ENCODE peak calls at places on chromosomes 5 and 9, in five cellular contexts. K is activated effector memory CD4-positive, alpha-beta T cell treated with Interleukin-2 at 50 U/mL for 16 hours; F is A172; J is stimulated activated naive B cell treated with anti-CD40 and anti-IgM and Interleukin-4, amounts not matched to agents 10 μg/mL and 1 μg/mL and 100 μg/mL, for 72 hours; O is NCI-H510A. N is an unnamed sample.

GRCh38 chr9:82035332-82035731 is 46.8 kb downstream of the SPATA31D1 start:
- DNase-seq in K (no peak), O (no peak), J (no peak), F (no peak), N (no peak)

GRCh38 chr5:175847503-175847902 is 23.9 kb upstream of the CPLX2 start:
- DNase-seq in O (no peak), J (no peak), F (no peak), K (no peak), N (no peak)

GRCh38 chr9:136857606-136858412 is 5.7 kb downstream of the MAMDC4 start:
- DNase-seq in J (no peak), F (no peak), K (no peak), O (no peak), N (no peak)

GRCh38 chr5:124876564-124876963 is 130.1 kb upstream of the ZNF608 start:
- DNase-seq in O (no peak), J (no peak), F (no peak), K (no peak), N (no peak)

GRCh38 chr9:76109953-76110352 is 219.5 kb downstream of the PCSK5 start:
- DNase-seq in J (no peak), K (no peak), O (no peak), F (no peak), N (no peak)

GRCh38 chr9:34428325-34428958 is 29.9 kb downstream of the FAM219A start:
- DNase-seq in J (no peak), K (no peak), O (no peak), F (no peak), N (no peak)

GRCh38 chr5:36638056-36638455 is 31.6 kb downstream of the SLC1A3 start:
- DNase-seq in F (no peak), K (no peak), O (no peak), J (no peak), N (no peak)

GRCh38 chr9:504921-505821 is 290.5 kb downstream of the DOCK8 start:
- DNase-seq in J (peak; percentile 2), O (no peak), K (no peak), F (no peak), N (no peak)

GRCh38 chr9:35760651-35761050 is 6.6 kb upstream of the MSMP start:
- DNase-seq in K (no peak), J (no peak), O (no peak), F (peak; percentile 42), N (no peak)

GRCh38 chr5:139131062-139131856 is 66.9 kb downstream of the SIL1 start:
- DNase-seq in F (peak; percentile 25), J (no peak), K (no peak), O (no peak), N (no peak)

GRCh38 chr5:148858547-148858946 is 32.1 kb downstream of the ADRB2 start:
- DNase-seq in F (no peak), J (no peak), K (no peak), O (no peak), N (no peak)

GRCh38 chr5:92775711-92776615 is 805.1 kb downstream of the NR2F1-AS1 start:
- DNase-seq in F (peak; percentile 9), K (no peak), J (no peak), O (no peak), N (no peak)

GRCh38 chr9:22452415-22453010 is 5.9 kb downstream of the DMRTA1 start:
- DNase-seq in K (peak; percentile 9), O (no peak), J (peak; percentile 15), F (peak; percentile 40), N (no peak)

GRCh38 chr5:164688437-164688836 is 1183.0 kb downstream of the MAT2B start:
- DNase-seq in K (no peak), J (no peak), F (no peak), O (no peak), N (no peak)

GRCh38 chr5:113612060-113612496 is 98.6 kb downstream of the YTHDC2 start:
- DNase-seq in K (no peak), F (peak; percentile 21), J (no peak), O (no peak), N (no peak)

GRCh38 chr5:80082731-80083114 is 47.6 kb downstream of the THBS4 start:
- DNase-seq in K (no peak), J (peak; percentile 29), F (peak; percentile 47), O (peak; percentile 29), N (no peak)

GRCh38 chr9:77021928-77022782 is 2.7 kb downstream of the FOXB2 start:
- DNase-seq in O (no peak), K (no peak), F (no peak), J (no peak), N (no peak)

GRCh38 chr5:126805108-126805507 is 28.2 kb downstream of the LMNB1 start:
- DNase-seq in J (no peak), F (no peak), K (no peak), O (no peak), N (no peak)

GRCh38 chr9:109471994-109472393 is 26.1 kb downstream of the PTPN3 start:
- DNase-seq in F (no peak), K (no peak), O (no peak), J (no peak), N (no peak)

GRCh38 chr9:129944501-129945116 is 98.4 kb downstream of the FNBP1 start:
- DNase-seq in F (no peak), O (no peak), K (peak; percentile 23), J (no peak), N (no peak)

GRCh38 chr5:176629853-176630680 is at the start of the genes EIF4E1B and SNCB:
- DNase-seq in O (peak; percentile 34), K (no peak), F (no peak), J (peak; percentile 47), N (no peak)

GRCh38 chr5:159047081-159047480 is 52.6 kb downstream of the EBF1 start:
- DNase-seq in F (no peak), J (no peak), O (no peak), K (no peak), N (no peak)

GRCh38 chr9:125549465-125550215 is 157.4 kb downstream of the MAPKAP1 start:
- DNase-seq in F (no peak), O (no peak), J (no peak), K (no peak), N (no peak)

GRCh38 chr5:59358497-59358896 is 535.0 kb downstream of the PDE4D start:
- DNase-seq in J (no peak), K (no peak), O (no peak), F (no peak), N (no peak)

GRCh38 chr9:86352440-86353106 is 1.6 kb downstream of the TUT7 start:
- DNase-seq in O (no peak), F (peak; percentile 17), J (no peak), K (no peak), N (no peak)

GRCh38 chr5:1723957-1724821 is 75.4 kb downstream of the MRPL36 start:
- DNase-seq in O (no peak), K (no peak), J (no peak), F (no peak), N (peak; percentile 69)

GRCh38 chr9:133901184-133901835 is 90.8 kb downstream of the VAV2 start:
- DNase-seq in J (no peak), O (no peak), K (no peak), F (no peak), N (no peak)

GRCh38 chr9:34403554-34404380 is 27.1 kb upstream of the MYORG start:
- DNase-seq in K (peak; percentile 24), J (no peak), O (no peak), F (peak; percentile 78), N (no peak)

GRCh38 chr5:155794801-155795200 is 532.2 kb upstream of the SGCD start:
- DNase-seq in F (no peak), O (no peak), J (no peak), K (no peak), N (no peak)

GRCh38 chr5:165286692-165287091 is 1781.3 kb downstream of the MAT2B start:
- DNase-seq in J (no peak), K (no peak), O (no peak), F (no peak), N (no peak)

GRCh38 chr9:33750307-33750838 is 45.0 kb upstream of the PRSS3 start:
- DNase-seq in F (peak; percentile 26), K (no peak), J (no peak), O (peak; percentile 22), N (no peak)

GRCh38 chr9:136091582-136092352 is 3.3 kb downstream of the NACC2 start:
- DNase-seq in O (no peak), F (no peak), J (no peak), K (no peak), N (no peak)

GRCh38 chr5:97907611-97908400 is 724.8 kb upstream of the RIOK2 start:
- DNase-seq in K (no peak), F (no peak), J (no peak), O (no peak), N (no peak)

GRCh38 chr5:10595305-10595677 is 31.4 kb downstream of the ANKRD33B start:
- DNase-seq in J (no peak), F (peak; percentile 51), K (no peak), O (no peak), N (peak; percentile 24)

GRCh38 chr9:120482424-120483186 is 97.4 kb downstream of the CDK5RAP2 start:
- DNase-seq in J (no peak), F (no peak), K (no peak), O (no peak), N (no peak)